ENCODE peak calls at places on chromosomes 3 and 15, in eight cellular contexts. P, D, Y, O, B, M, A and T are unnamed samples.
A peak's percentile ranks its signal among the peaks of the same experiment; 100 is the strongest.

GRCh38 chr3:194003128-194004057 is 132.6 kb upstream of the HES1 start:
- DNase-seq in Y (peak; percentile 82), A (peak; percentile 86), M (peak; percentile 87), P (peak; percentile 98), D (peak; percentile 95), B (peak; percentile 97), O (peak; percentile 91), T (peak; percentile 91)

GRCh38 chr3:109559389-109559788 is 222.0 kb upstream of the DPPA4 start:
- DNase-seq in Y (no peak), O (no peak), P (no peak), M (peak; percentile 3), B (no peak), A (no peak), D (no peak), T (no peak)

GRCh38 chr3:14441240-14441919 is 39.0 kb downstream of the SLC6A6 start:
- DNase-seq in A (no peak), O (no peak), M (no peak), B (no peak), P (no peak), D (no peak), Y (no peak), T (no peak)

GRCh38 chr3:117587416-117587815 is 877.8 kb downstream of the TUSC7 start:
- DNase-seq in O (no peak), B (no peak), Y (no peak), M (no peak), A (no peak), D (no peak), P (no peak), T (no peak)

GRCh38 chr3:183254816-183255730 is 2.0 kb downstream of the B3GNT5 start:
- DNase-seq in O (no peak), D (peak; percentile 58), A (no peak), Y (peak; percentile 73), P (peak; percentile 30), B (peak; percentile 38), M (peak; percentile 18), T (no peak)

GRCh38 chr3:196941846-196942225 is 492 bp downstream of the NCBP2 start:
- DNase-seq in Y (peak; percentile 32), O (peak; percentile 72), A (peak; percentile 54), P (peak; percentile 51), B (no peak), D (no peak), M (peak; percentile 51), T (peak; percentile 86)

GRCh38 chr15:57302640-57303257 is 73.6 kb upstream of the CGNL1 start:
- DNase-seq in O (no peak), Y (no peak), A (no peak), M (no peak), D (no peak), B (no peak), P (no peak), T (peak; percentile 42)

GRCh38 chr15:41851167-41851523 is 12.5 kb downstream of the PLA2G4B start:
- DNase-seq in P (no peak), O (no peak), B (no peak), D (no peak), M (no peak), Y (no peak), A (no peak), T (no peak)

GRCh38 chr3:65855370-65856100 is 183.2 kb downstream of the MAGI1 start:
- DNase-seq in D (peak; percentile 34), B (no peak), Y (peak; percentile 35), O (no peak), M (peak; percentile 45), A (no peak), P (peak; percentile 33), T (no peak)

GRCh38 chr3:183698318-183698731 is 728 bp downstream of the YEATS2 start:
- DNase-seq in Y (peak; percentile 34), D (peak; percentile 45), O (peak; percentile 32), M (peak; percentile 35), P (peak; percentile 58), B (peak; percentile 35), A (peak; percentile 26), T (no peak)

GRCh38 chr15:58227706-58228543 is 89.7 kb downstream of the AQP9 start:
- DNase-seq in Y (peak; percentile 75), O (peak; percentile 84), P (peak; percentile 91), M (peak; percentile 84), D (peak; percentile 88), A (peak; percentile 42), B (peak; percentile 85), T (no peak)

GRCh38 chr3:52089691-52090090 is 33.3 kb upstream of the DUSP7 start:
- DNase-seq in D (no peak), B (no peak), A (no peak), M (no peak), P (no peak), O (no peak), Y (no peak), T (no peak)

GRCh38 chr3:195453236-195453635 is 10.4 kb upstream of the ACAP2 start:
- DNase-seq in O (no peak), B (no peak), P (no peak), Y (no peak), D (no peak), M (no peak), A (no peak), T (no peak)

GRCh38 chr15:95620934-95621579 is 709.4 kb upstream of the NR2F2 start:
- DNase-seq in P (peak; percentile 87), Y (no peak), O (no peak), D (peak; percentile 78), B (peak; percentile 25), M (peak; percentile 65), A (no peak), T (no peak)

GRCh38 chr3:149752051-149752787 is at the start of gene COMMD2:
- DNase-seq in O (peak; percentile 78), B (peak; percentile 88), Y (peak; percentile 88), D (peak; percentile 87), P (peak; percentile 89), M (peak; percentile 85), A (peak; percentile 72), T (peak; percentile 87)

GRCh38 chr3:4981688-4982494 is 2.7 kb downstream of the BHLHE40 start:
- DNase-seq in D (peak; percentile 76), B (peak; percentile 83), O (peak; percentile 57), A (peak; percentile 37), Y (peak; percentile 74), M (peak; percentile 81), P (peak; percentile 82), T (no peak)

GRCh38 chr15:26087881-26088280 is 224.8 kb upstream of the ATP10A start:
- DNase-seq in P (no peak), M (peak; percentile 12), A (no peak), D (no peak), Y (peak; percentile 14), O (no peak), B (no peak), T (no peak)

DNA sequence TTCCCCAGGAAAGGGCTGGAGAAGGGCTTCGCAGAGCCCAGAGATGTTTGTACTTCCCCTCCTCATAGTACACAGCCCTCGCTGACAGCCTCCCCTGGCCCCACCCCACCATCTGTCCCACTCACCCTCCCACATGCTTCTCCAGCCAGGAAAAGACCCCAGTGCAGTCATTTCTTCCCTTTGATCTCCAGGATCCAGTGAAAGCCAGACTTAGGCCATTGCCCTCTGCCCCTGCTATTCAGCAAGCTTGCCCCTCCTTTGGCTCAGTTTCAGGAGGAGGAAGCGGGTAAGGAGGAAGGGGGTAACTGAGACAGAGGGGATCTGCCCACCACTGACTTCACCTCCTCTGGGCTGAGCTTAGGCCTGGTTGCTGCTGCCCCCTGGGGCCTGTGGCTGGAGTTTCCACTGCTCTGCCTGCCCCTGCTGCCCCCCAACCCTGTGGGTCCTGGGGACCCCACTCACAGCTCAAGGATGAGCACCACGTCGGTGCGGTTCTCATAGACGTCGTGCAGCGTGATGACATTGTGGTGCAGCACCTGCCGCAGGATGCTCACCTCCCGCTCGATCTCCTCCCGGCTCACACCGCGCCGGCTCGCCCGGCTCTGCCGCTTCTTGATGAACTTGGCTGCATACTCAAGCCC is 63.1 kb downstream of the DAPK2 start:
- DNase-seq in B (no peak), D (no peak), A (no peak), P (no peak), M (no peak), O (no peak), Y (no peak), T (no peak)
- TF ChIP-seq CTCF in B (peak; percentile 40), D (peak; percentile 14), A (no peak), P (peak; percentile 59), M (peak; percentile 26), O (no peak), Y (no peak), T (peak; percentile 27)

DNA sequence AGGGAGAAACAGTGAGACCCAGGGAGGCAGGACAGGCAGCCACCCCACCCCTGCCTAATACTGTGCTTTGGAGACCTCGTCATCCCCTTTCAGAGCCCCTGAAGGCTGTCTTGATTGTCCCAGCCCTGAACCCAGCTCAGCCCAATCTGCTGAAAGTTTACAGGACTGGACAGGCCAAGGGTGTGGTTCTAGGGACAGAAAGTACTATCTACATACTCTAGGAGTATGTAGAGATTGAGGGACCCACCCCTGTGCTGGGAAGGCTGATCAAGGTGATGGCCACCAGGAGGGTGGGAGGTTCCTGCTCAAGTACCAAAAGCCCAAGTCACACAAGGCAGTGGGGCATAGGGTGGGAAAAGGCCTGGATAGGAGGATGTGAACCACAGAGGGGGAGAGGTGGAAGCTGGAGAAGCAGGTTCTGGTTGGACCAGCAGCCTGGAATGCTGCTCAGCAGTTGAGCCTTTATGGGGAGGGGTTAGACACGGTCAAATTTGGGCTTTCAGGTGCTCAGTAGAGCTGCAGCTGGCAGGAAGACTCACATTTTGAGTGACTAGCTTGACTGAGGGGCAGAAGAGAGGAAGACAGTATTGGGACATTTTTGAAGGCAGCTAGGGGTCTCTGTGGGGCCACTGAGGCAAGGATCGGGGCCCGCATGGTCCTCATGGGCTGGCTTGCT is 6.7 kb downstream of the NBEAL2 start:
- DNase-seq in P (no peak), M (no peak), D (no peak), B (no peak), Y (peak; percentile 25), A (no peak), O (no peak), T (no peak)
- TF ChIP-seq CTCF in P (no peak), M (no peak), D (no peak), B (no peak), Y (no peak), A (no peak), O (no peak), T (no peak)

DNA sequence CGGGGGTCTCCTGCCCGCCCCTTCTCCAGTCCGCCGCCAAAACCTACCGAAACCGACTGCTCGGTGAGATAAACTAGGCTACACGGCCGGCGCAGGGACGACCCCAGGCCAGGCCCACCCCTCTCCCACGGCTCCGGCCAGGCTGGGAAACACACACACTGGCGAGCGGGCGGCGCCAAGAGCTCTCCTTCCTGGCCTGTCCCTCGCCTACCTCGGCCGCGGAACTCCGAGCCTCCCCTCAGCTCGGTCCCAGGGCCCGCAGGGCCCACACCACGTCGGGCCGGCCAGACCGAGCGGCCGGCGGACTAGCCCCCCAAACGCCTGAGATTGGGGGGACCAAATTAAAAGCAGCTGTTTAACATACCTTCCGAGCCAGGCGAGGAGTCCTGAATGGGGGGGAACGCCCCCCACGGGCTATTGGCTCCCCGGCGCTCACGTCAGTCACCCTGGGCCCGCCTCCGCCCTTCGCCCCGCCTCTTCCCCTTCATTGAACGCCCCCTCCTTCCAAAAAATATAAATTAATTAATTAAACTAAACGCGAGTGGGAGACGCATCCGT is 4.0 kb upstream of the SIN3A start:
- DNase-seq in O (peak; percentile 89), D (peak; percentile 67), Y (peak; percentile 63), A (peak; percentile 89), M (peak; percentile 65), P (peak; percentile 84), B (peak; percentile 84), T (peak; percentile 92)
- TF ChIP-seq CTCF in O (no peak), D (no peak), Y (no peak), A (no peak), M (no peak), P (no peak), B (no peak), T (no peak)

GRCh38 chr3:29764603-29765254 is 483.9 kb downstream of the RBMS3 start:
- DNase-seq in M (peak; percentile 89), P (peak; percentile 95), Y (peak; percentile 77), B (peak; percentile 88), D (peak; percentile 95), O (peak; percentile 48), A (peak; percentile 51), T (no peak)
- TF ChIP-seq CTCF in M (peak; percentile 76), P (peak; percentile 79), Y (peak; percentile 44), B (peak; percentile 73), D (peak; percentile 80), O (peak; percentile 81), A (peak; percentile 32), T (peak; percentile 77)

GRCh38 chr3:58333206-58334012 is 717 bp downstream of the PXK start:
- DNase-seq in M (no peak), Y (no peak), O (no peak), B (peak; percentile 36), A (peak; percentile 21), P (peak; percentile 51), D (peak; percentile 40), T (no peak)
- TF ChIP-seq CTCF in M (no peak), Y (no peak), O (no peak), B (peak; percentile 19), A (no peak), P (peak; percentile 25), D (no peak), T (peak; percentile 39)